ENCODE peak calls at places on chromosomes 12 and 14, in five cellular contexts. One of them, this sample, is unnamed.

GRCh38 chr14:44030963-44031362 is 476.1 kb downstream of the FSCB start:
- DNase-seq in bronchial epithelial cell: no peak
- DNase-seq in coronary artery: no peak
- DNase-seq in omental fat pad: no peak
- DNase-seq in tibial nerve: no peak
- DNase-seq in this sample: no peak

GRCh38 chr12:97404549-97404948 is 58.1 kb upstream of the RMST start:
- DNase-seq in bronchial epithelial cell: peak; percentile 40
- DNase-seq in coronary artery: no peak
- DNase-seq in omental fat pad: no peak
- DNase-seq in tibial nerve: peak; percentile 7
- DNase-seq in this sample: peak; percentile 54

GRCh38 chr12:130828895-130829294 is 10.2 kb downstream of the STX2 start:
- DNase-seq in bronchial epithelial cell: no peak
- DNase-seq in coronary artery: no peak
- DNase-seq in omental fat pad: no peak
- DNase-seq in tibial nerve: no peak
- DNase-seq in this sample: no peak

GRCh38 chr14:46985529-46986137 is 334.1 kb upstream of the RPL10L start:
- DNase-seq in bronchial epithelial cell: peak; percentile 95
- DNase-seq in coronary artery: no peak
- DNase-seq in omental fat pad: no peak
- DNase-seq in tibial nerve: no peak
- DNase-seq in this sample: no peak

GRCh38 chr14:68976160-68977067 is 2.7 kb downstream of the ACTN1 start:
- DNase-seq in bronchial epithelial cell: peak; percentile 43
- DNase-seq in coronary artery: no peak
- DNase-seq in omental fat pad: no peak
- DNase-seq in tibial nerve: no peak
- DNase-seq in this sample: no peak

GRCh38 chr14:64478634-64479250 is 13.4 kb downstream of the AKAP5 start:
- DNase-seq in bronchial epithelial cell: peak; percentile 24
- DNase-seq in coronary artery: no peak
- DNase-seq in omental fat pad: no peak
- DNase-seq in tibial nerve: no peak
- DNase-seq in this sample: no peak

GRCh38 chr14:40113671-40114070 is 681.4 kb upstream of the FBXO33 start:
- DNase-seq in bronchial epithelial cell: no peak
- DNase-seq in coronary artery: no peak
- DNase-seq in omental fat pad: no peak
- DNase-seq in tibial nerve: no peak
- DNase-seq in this sample: no peak

GRCh38 chr12:132275110-132275531 is 54.3 kb downstream of the GALNT9 start:
- DNase-seq in bronchial epithelial cell: no peak
- DNase-seq in coronary artery: no peak
- DNase-seq in omental fat pad: no peak
- DNase-seq in tibial nerve: no peak
- DNase-seq in this sample: peak; percentile 48

GRCh38 chr12:93091851-93092558 is 162.9 kb upstream of the EEA1 start:
- DNase-seq in bronchial epithelial cell: no peak
- DNase-seq in coronary artery: no peak
- DNase-seq in omental fat pad: no peak
- DNase-seq in tibial nerve: no peak
- DNase-seq in this sample: no peak

GRCh38 chr12:93803408-93803807 is 126.2 kb downstream of the CRADD start:
- DNase-seq in bronchial epithelial cell: peak; percentile 72
- DNase-seq in coronary artery: no peak
- DNase-seq in omental fat pad: no peak
- DNase-seq in tibial nerve: no peak
- DNase-seq in this sample: no peak

GRCh38 chr12:18799561-18799960 is 61.6 kb downstream of the CAPZA3 start:
- DNase-seq in bronchial epithelial cell: no peak
- DNase-seq in coronary artery: no peak
- DNase-seq in omental fat pad: no peak
- DNase-seq in tibial nerve: no peak
- DNase-seq in this sample: no peak

GRCh38 chr14:69853774-69854173 is 25.4 kb upstream of the SMOC1 start:
- DNase-seq in bronchial epithelial cell: no peak
- DNase-seq in coronary artery: peak; percentile 35
- DNase-seq in omental fat pad: no peak
- DNase-seq in tibial nerve: no peak
- DNase-seq in this sample: no peak

GRCh38 chr12:119179335-119180021 is 747 bp downstream of the HSPB8 start:
- DNase-seq in bronchial epithelial cell: peak; percentile 10
- DNase-seq in coronary artery: no peak
- DNase-seq in omental fat pad: no peak
- DNase-seq in tibial nerve: peak; percentile 35
- DNase-seq in this sample: no peak

GRCh38 chr12:13661005-13661887 is 320.2 kb downstream of the GRIN2B start:
- DNase-seq in bronchial epithelial cell: peak; percentile 38
- DNase-seq in coronary artery: no peak
- DNase-seq in omental fat pad: no peak
- DNase-seq in tibial nerve: peak; percentile 64
- DNase-seq in this sample: peak; percentile 47

GRCh38 chr12:3752096-3752709 is 706 bp downstream of the CRACR2A start:
- DNase-seq in bronchial epithelial cell: no peak
- DNase-seq in coronary artery: no peak
- DNase-seq in omental fat pad: no peak
- DNase-seq in tibial nerve: peak; percentile 17
- DNase-seq in this sample: no peak

GRCh38 chr12:38906482-38907170 is 1.2 kb upstream of the CPNE8 start:
- DNase-seq in bronchial epithelial cell: peak; percentile 78
- DNase-seq in coronary artery: peak; percentile 93
- DNase-seq in omental fat pad: peak; percentile 81
- DNase-seq in tibial nerve: peak; percentile 81
- DNase-seq in this sample: peak; percentile 85

GRCh38 chr12:27709932-27710591 is 570 bp upstream of the MRPS35 start:
- DNase-seq in bronchial epithelial cell: peak; percentile 66
- DNase-seq in coronary artery: no peak
- DNase-seq in omental fat pad: no peak
- DNase-seq in tibial nerve: peak; percentile 9
- DNase-seq in this sample: no peak

GRCh38 chr12:66087365-66087943 is 43.1 kb downstream of the LLPH start:
- DNase-seq in bronchial epithelial cell: peak; percentile 60
- DNase-seq in coronary artery: no peak
- DNase-seq in omental fat pad: peak; percentile 64
- DNase-seq in tibial nerve: peak; percentile 90
- DNase-seq in this sample: peak; percentile 75

GRCh38 chr14:103558071-103558882 is 4.2 kb downstream of the BAG5 start:
- DNase-seq in bronchial epithelial cell: no peak
- DNase-seq in coronary artery: no peak
- DNase-seq in omental fat pad: peak; percentile 58
- DNase-seq in tibial nerve: no peak
- DNase-seq in this sample: no peak

GRCh38 chr14:22928237-22929103 is 706 bp downstream of the PRMT5 start:
- DNase-seq in bronchial epithelial cell: no peak
- DNase-seq in coronary artery: no peak
- DNase-seq in omental fat pad: no peak
- DNase-seq in tibial nerve: peak; percentile 12
- DNase-seq in this sample: no peak

GRCh38 chr12:130522244-130522834 is 184.7 kb downstream of the PIWIL1 start:
- DNase-seq in bronchial epithelial cell: no peak
- DNase-seq in coronary artery: no peak
- DNase-seq in omental fat pad: no peak
- DNase-seq in tibial nerve: no peak
- DNase-seq in this sample: no peak

GRCh38 chr14:99807413-99808132 is 14.4 kb downstream of the EML1 start:
- DNase-seq in bronchial epithelial cell: no peak
- DNase-seq in coronary artery: peak; percentile 50
- DNase-seq in omental fat pad: no peak
- DNase-seq in tibial nerve: no peak
- DNase-seq in this sample: no peak

GRCh38 chr12:131728720-131729119 is 17.8 kb downstream of the SFSWAP start:
- DNase-seq in bronchial epithelial cell: no peak
- DNase-seq in coronary artery: no peak
- DNase-seq in omental fat pad: no peak
- DNase-seq in tibial nerve: no peak
- DNase-seq in this sample: no peak

GRCh38 chr14:22966783-22967269 is 9.9 kb upstream of the HAUS4 start:
- DNase-seq in bronchial epithelial cell: no peak
- DNase-seq in coronary artery: no peak
- DNase-seq in omental fat pad: no peak
- DNase-seq in tibial nerve: no peak
- DNase-seq in this sample: no peak

GRCh38 chr12:64400041-64400440 is 4.2 kb upstream of the XPOT start:
- DNase-seq in bronchial epithelial cell: peak; percentile 63
- DNase-seq in coronary artery: no peak
- DNase-seq in omental fat pad: no peak
- DNase-seq in tibial nerve: no peak
- DNase-seq in this sample: no peak

GRCh38 chr12:104998423-104999346 is 12.6 kb downstream of the NOPCHAP1 start:
- DNase-seq in bronchial epithelial cell: no peak
- DNase-seq in coronary artery: no peak
- DNase-seq in omental fat pad: no peak
- DNase-seq in tibial nerve: no peak
- DNase-seq in this sample: no peak

GRCh38 chr14:94612174-94612573 is at the start of gene SERPINA3:
- DNase-seq in bronchial epithelial cell: no peak
- DNase-seq in coronary artery: no peak
- DNase-seq in omental fat pad: no peak
- DNase-seq in tibial nerve: peak; percentile 59
- DNase-seq in this sample: no peak

GRCh38 chr12:39831587-39832315 is 212.1 kb upstream of the ABCD2 start:
- DNase-seq in bronchial epithelial cell: peak; percentile 84
- DNase-seq in coronary artery: no peak
- DNase-seq in omental fat pad: no peak
- DNase-seq in tibial nerve: no peak
- DNase-seq in this sample: no peak

GRCh38 chr12:94670885-94671284 is 20.5 kb upstream of the TMCC3 start:
- DNase-seq in bronchial epithelial cell: no peak
- DNase-seq in coronary artery: no peak
- DNase-seq in omental fat pad: no peak
- DNase-seq in tibial nerve: no peak
- DNase-seq in this sample: no peak

GRCh38 chr12:27561535-27562350 is 37.7 kb downstream of the PPFIBP1 start:
- DNase-seq in bronchial epithelial cell: no peak
- DNase-seq in coronary artery: no peak
- DNase-seq in omental fat pad: no peak
- DNase-seq in tibial nerve: no peak
- DNase-seq in this sample: no peak

GRCh38 chr12:127559349-127560040 is 707.5 kb upstream of the TMEM132C start:
- DNase-seq in bronchial epithelial cell: peak; percentile 83
- DNase-seq in coronary artery: no peak
- DNase-seq in omental fat pad: no peak
- DNase-seq in tibial nerve: peak; percentile 5
- DNase-seq in this sample: no peak
- TF ChIP-seq CTCF in bronchial epithelial cell: peak; percentile 65
- TF ChIP-seq CTCF in coronary artery: no peak
- TF ChIP-seq CTCF in omental fat pad: no peak
- TF ChIP-seq CTCF in tibial nerve: no peak
- TF ChIP-seq CTCF in this sample: peak; percentile 40

DNA sequence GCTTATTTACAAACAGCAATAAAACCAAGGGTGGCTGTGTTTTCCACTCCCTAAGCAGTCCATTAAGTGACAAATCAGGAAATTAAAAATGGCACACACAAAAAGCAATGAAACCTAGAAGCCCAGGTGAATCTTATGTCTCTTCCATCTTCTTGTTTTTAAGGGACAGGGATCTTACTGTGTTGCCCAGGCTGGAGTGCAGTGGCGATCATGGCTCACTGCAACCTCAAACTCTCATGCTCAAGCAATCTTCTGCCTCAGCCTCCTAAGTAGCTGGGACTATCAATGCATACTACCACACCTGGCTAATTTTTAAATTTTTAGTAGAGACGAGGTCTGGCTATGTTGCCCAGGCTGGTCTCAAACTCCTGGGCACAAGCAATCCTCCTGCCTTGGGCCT is 52.4 kb upstream of the CERS5 start:
- DNase-seq in bronchial epithelial cell: no peak
- DNase-seq in coronary artery: no peak
- DNase-seq in omental fat pad: no peak
- DNase-seq in tibial nerve: no peak
- DNase-seq in this sample: no peak
- TF ChIP-seq CTCF in bronchial epithelial cell: no peak
- TF ChIP-seq CTCF in coronary artery: no peak
- TF ChIP-seq CTCF in omental fat pad: no peak
- TF ChIP-seq CTCF in tibial nerve: no peak
- TF ChIP-seq CTCF in this sample: no peak

GRCh38 chr14:71203306-71203705 is 296.0 kb downstream of the PCNX1 start:
- DNase-seq in bronchial epithelial cell: no peak
- DNase-seq in coronary artery: no peak
- DNase-seq in omental fat pad: no peak
- DNase-seq in tibial nerve: no peak
- DNase-seq in this sample: no peak

GRCh38 chr14:71206766-71207371 is 299.6 kb downstream of the PCNX1 start:
- DNase-seq in bronchial epithelial cell: peak; percentile 82
- DNase-seq in coronary artery: peak; percentile 84
- DNase-seq in omental fat pad: no peak
- DNase-seq in tibial nerve: no peak
- DNase-seq in this sample: no peak

GRCh38 chr14:71202881-71203280 is 295.6 kb downstream of the PCNX1 start:
- DNase-seq in bronchial epithelial cell: no peak
- DNase-seq in coronary artery: no peak
- DNase-seq in omental fat pad: no peak
- DNase-seq in tibial nerve: no peak
- DNase-seq in this sample: no peak

GRCh38 chr14:71206123-71206522 is 298.9 kb downstream of the PCNX1 start:
- DNase-seq in bronchial epithelial cell: no peak
- DNase-seq in coronary artery: no peak
- DNase-seq in omental fat pad: no peak
- DNase-seq in tibial nerve: no peak
- DNase-seq in this sample: no peak

GRCh38 chr14:71204231-71204630 is 297.0 kb downstream of the PCNX1 start:
- DNase-seq in bronchial epithelial cell: peak; percentile 30
- DNase-seq in coronary artery: no peak
- DNase-seq in omental fat pad: no peak
- DNase-seq in tibial nerve: no peak
- DNase-seq in this sample: no peak
- TF ChIP-seq CTCF in bronchial epithelial cell: no peak
- TF ChIP-seq CTCF in coronary artery: no peak
- TF ChIP-seq CTCF in omental fat pad: no peak
- TF ChIP-seq CTCF in tibial nerve: no peak
- TF ChIP-seq CTCF in this sample: no peak

DNA sequence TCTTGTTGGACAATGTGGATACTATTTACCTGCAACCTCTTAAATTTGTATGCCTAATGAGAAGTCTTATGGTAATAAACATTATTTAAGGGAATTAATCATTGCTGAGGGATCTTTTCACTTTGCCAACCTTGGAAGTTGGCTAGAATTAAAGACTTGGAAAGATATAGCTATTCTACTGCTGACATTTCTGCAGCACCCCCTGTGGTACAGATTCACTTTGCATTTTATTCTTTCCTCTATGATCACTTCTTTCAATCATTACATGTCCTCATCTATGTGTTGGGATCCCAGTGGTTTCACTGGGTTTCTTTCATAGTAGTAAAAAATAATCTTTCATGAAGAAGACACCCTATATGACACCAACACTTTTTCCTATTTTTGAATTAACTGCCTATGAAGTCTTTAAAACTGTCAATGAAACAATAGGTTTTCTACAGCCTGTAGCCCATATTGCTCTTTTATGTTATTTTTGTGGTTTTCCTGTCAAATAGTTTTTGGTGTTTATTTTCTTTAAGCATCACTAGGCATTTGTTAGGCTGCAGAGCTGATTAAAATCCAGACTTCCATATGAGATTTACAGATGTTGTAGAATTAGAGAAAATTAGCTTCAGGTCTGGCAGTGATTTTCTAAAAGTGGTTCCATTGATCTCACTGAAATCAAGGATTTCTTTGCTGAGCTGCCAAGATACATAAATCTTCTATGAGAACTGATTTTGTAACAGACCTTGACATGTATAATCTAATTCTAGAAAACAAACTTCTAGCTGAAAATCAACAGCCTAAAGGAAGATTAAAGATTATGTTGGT is 256.1 kb downstream of the NAV3 start:
- DNase-seq in bronchial epithelial cell: no peak
- DNase-seq in coronary artery: no peak
- DNase-seq in omental fat pad: no peak
- DNase-seq in tibial nerve: no peak
- DNase-seq in this sample: no peak
- TF ChIP-seq CTCF in bronchial epithelial cell: no peak
- TF ChIP-seq CTCF in coronary artery: no peak
- TF ChIP-seq CTCF in omental fat pad: no peak
- TF ChIP-seq CTCF in tibial nerve: no peak
- TF ChIP-seq CTCF in this sample: peak; percentile 18